ENCODE peak calls at places on chromosomes 6 and 20, in nine cellular contexts. O is testis; X is CD8-positive, alpha-beta memory T cell; K is caudate nucleus; R is A549; H is heart left ventricle; D is CD4-positive, CD25-positive, alpha-beta regulatory T cell; S is tibial artery; L is right cardiac atrium. G is an unnamed sample.

GRCh38 chr6:126063512-126064146 is 77.3 kb downstream of the TRMT11 start:
- DNase-seq in S (no peak), D (no peak), X (no peak), R (no peak), K (no peak), H (no peak), O (no peak), L (no peak), G (no peak)

GRCh38 chr6:166615059-166615770 is 11.8 kb downstream of the RPS6KA2 start:
- DNase-seq in X (no peak), S (peak), K (no peak), D (no peak), R (no peak), O (peak), H (peak), L (peak), G (no peak)

GRCh38 chr6:35124356-35124755 is 16.8 kb downstream of the TCP11 start:
- DNase-seq in X (no peak), R (no peak), H (no peak), O (no peak), D (no peak), L (no peak), S (no peak), K (no peak), G (no peak)

GRCh38 chr20:36666181-36666740 is 20.3 kb upstream of the SLA2 start:
- DNase-seq in D (peak), X (no peak), O (no peak), L (no peak), K (no peak), R (no peak), H (no peak), S (no peak), G (no peak)

GRCh38 chr20:18191336-18191735 is 53.7 kb downstream of the KAT14 start:
- DNase-seq in R (no peak), L (no peak), K (no peak), D (no peak), X (no peak), S (no peak), O (no peak), H (no peak), G (no peak)

GRCh38 chr6:20605581-20605980 is 71.3 kb downstream of the CDKAL1 start:
- DNase-seq in L (no peak), K (no peak), X (no peak), R (no peak), S (no peak), H (no peak), O (no peak), D (no peak), G (peak)

GRCh38 chr6:155660243-155660977 is 204.8 kb upstream of the NOX3 start:
- DNase-seq in K (no peak), O (no peak), L (no peak), X (no peak), D (no peak), R (no peak), H (no peak), S (no peak), G (no peak)

GRCh38 chr6:107496892-107497684 is 7.2 kb downstream of the SOBP start:
- DNase-seq in X (no peak), H (no peak), R (no peak), K (no peak), S (no peak), L (no peak), D (no peak), O (no peak), G (no peak)

GRCh38 chr20:47428851-47429336 is 72.4 kb upstream of the ZMYND8 start:
- DNase-seq in D (no peak), O (no peak), X (no peak), H (no peak), L (no peak), R (no peak), K (no peak), S (no peak), G (no peak)

GRCh38 chr6:116405147-116405546 is 34.4 kb downstream of the DSE start:
- DNase-seq in S (no peak), O (peak), D (no peak), L (no peak), K (no peak), X (no peak), H (no peak), R (no peak), G (no peak)

GRCh38 chr20:63056236-63057132 is 49.7 kb upstream of the BHLHE23 start:
- DNase-seq in X (peak), S (peak), R (no peak), K (no peak), O (no peak), D (peak), L (peak), H (peak), G (peak)

GRCh38 chr6:138550346-138550767 is 51.1 kb upstream of the NHSL1 start:
- DNase-seq in S (no peak), R (no peak), K (no peak), O (no peak), H (peak), D (no peak), L (peak), X (no peak), G (no peak)

GRCh38 chr6:112286010-112286409 is 31.6 kb upstream of the LAMA4 start:
- DNase-seq in L (no peak), X (peak), H (no peak), R (no peak), S (no peak), D (peak), K (no peak), O (no peak), G (no peak)

GRCh38 chr6:155645328-155645727 is 189.7 kb upstream of the NOX3 start:
- DNase-seq in S (no peak), R (no peak), O (no peak), L (no peak), K (no peak), X (no peak), H (no peak), D (no peak), G (no peak)

GRCh38 chr6:129032602-129033001 is 149.7 kb downstream of the LAMA2 start:
- DNase-seq in H (no peak), K (no peak), S (no peak), X (no peak), D (no peak), O (no peak), R (no peak), L (no peak), G (no peak)

GRCh38 chr6:167485186-167485978 is 160.5 kb downstream of the TTLL2 start:
- DNase-seq in R (peak), X (no peak), S (no peak), K (no peak), L (no peak), H (no peak), D (peak), O (peak), G (peak)

GRCh38 chr6:35476004-35476403 is 7.8 kb downstream of the RPL10A start:
- DNase-seq in S (no peak), D (no peak), L (no peak), O (no peak), H (no peak), K (no peak), X (no peak), R (no peak), G (no peak)

GRCh38 chr6:11096109-11096508 is 2.5 kb downstream of the SMIM13 start:
- DNase-seq in S (no peak), K (no peak), L (no peak), O (no peak), R (peak), H (no peak), X (no peak), D (peak), G (peak)

GRCh38 chr6:11806561-11807317 is 28.1 kb upstream of the ADTRP start:
- DNase-seq in L (no peak), O (no peak), X (no peak), S (no peak), K (no peak), R (no peak), D (peak), H (no peak), G (no peak)

GRCh38 chr6:158015188-158015506 is 33.5 kb downstream of the SYNJ2 start:
- DNase-seq in K (no peak), O (no peak), S (peak), L (no peak), X (no peak), R (no peak), H (no peak), D (no peak), G (no peak)

GRCh38 chr20:51220293-51220706 is 197.4 kb upstream of the KCNG1 start:
- DNase-seq in H (peak), O (peak), L (peak), D (peak), K (no peak), S (no peak), X (peak), R (peak), G (peak)

GRCh38 chr6:90442366-90442765 is 144.5 kb downstream of the MAP3K7 start:
- DNase-seq in K (no peak), O (no peak), D (no peak), S (no peak), L (no peak), X (no peak), H (no peak), R (no peak), G (no peak)

GRCh38 chr20:16802652-16802935 is 54.4 kb downstream of the OTOR start:
- DNase-seq in O (no peak), R (no peak), L (no peak), X (no peak), S (no peak), H (no peak), K (no peak), D (no peak), G (no peak)

GRCh38 chr6:50714487-50715379 is 1.4 kb downstream of the TFAP2D start:
- DNase-seq in H (no peak), K (no peak), S (no peak), D (no peak), X (no peak), O (no peak), R (no peak), L (no peak), G (no peak)

GRCh38 chr6:170210651-170211403 is 80.1 kb downstream of the DLL1 start:
- DNase-seq in X (peak), L (no peak), D (no peak), O (no peak), H (no peak), R (no peak), S (no peak), K (no peak), G (no peak)

GRCh38 chr20:1336699-1337387 is 7.9 kb upstream of the SDCBP2 start:
- DNase-seq in K (no peak), D (peak), O (no peak), L (peak), R (no peak), H (peak), S (peak), X (no peak), G (peak)

GRCh38 chr6:97059473-97059872 is 134.9 kb downstream of the KLHL32 start:
- DNase-seq in D (peak), X (no peak), R (peak), S (no peak), L (no peak), H (no peak), K (no peak), O (no peak), G (no peak)

GRCh38 chr20:31710423-31711250 is 12.0 kb downstream of the BCL2L1 start:
- DNase-seq in X (no peak), O (no peak), D (no peak), H (peak), L (no peak), S (no peak), K (no peak), R (no peak), G (peak)

GRCh38 chr6:111857674-111858337 is 15.4 kb downstream of the FYN start:
- DNase-seq in H (no peak), K (no peak), R (no peak), X (no peak), O (no peak), D (no peak), L (no peak), S (no peak), G (no peak)

GRCh38 chr6:30857537-30857936 is 26.8 kb upstream of the DDR1 start:
- DNase-seq in H (no peak), X (no peak), O (no peak), D (no peak), R (no peak), K (no peak), L (no peak), S (no peak), G (peak)

GRCh38 chr20:51930775-51931174 is 128.5 kb upstream of the SALL4 start:
- DNase-seq in O (no peak), S (no peak), H (peak), K (no peak), R (no peak), L (peak), X (no peak), D (no peak), G (no peak)

GRCh38 chr6:36114798-36115408 is 15.4 kb upstream of the MAPK13 start:
- DNase-seq in R (no peak), L (no peak), X (no peak), O (no peak), S (no peak), D (peak), K (no peak), H (no peak), G (no peak)

GRCh38 chr6:93786474-93787330 is 367.3 kb upstream of the EPHA7 start:
- DNase-seq in D (no peak), K (no peak), L (no peak), O (no peak), X (no peak), S (no peak), H (no peak), R (no peak), G (no peak)

GRCh38 chr20:50655325-50655880 is 35.9 kb downstream of the RIPOR3 start:
- DNase-seq in K (no peak), L (peak), O (peak), D (no peak), X (no peak), S (peak), R (no peak), H (peak), G (peak)

GRCh38 chr20:33076662-33077398 is 2.6 kb upstream of the BPIFB4 start:
- DNase-seq in H (no peak), S (no peak), L (no peak), O (no peak), D (no peak), K (no peak), X (no peak), R (peak), G (no peak)

GRCh38 chr6:44080561-44081521 is 46.4 kb downstream of the MRPL14 start:
- DNase-seq in O (no peak), K (no peak), S (no peak), X (no peak), L (no peak), H (no peak), R (no peak), D (no peak), G (no peak)

GRCh38 chr6:44078795-44079671 is 48.2 kb downstream of the MRPL14 start:
- DNase-seq in S (peak), L (no peak), O (peak), X (peak), R (peak), K (no peak), D (peak), H (peak), G (peak)

GRCh38 chr6:44081753-44082152 is 45.5 kb downstream of the MRPL14 start:
- DNase-seq in R (no peak), H (no peak), S (no peak), L (no peak), K (no peak), O (no peak), X (no peak), D (no peak), G (no peak)

GRCh38 chr6:44078219-44078794 is 48.9 kb downstream of the MRPL14 start:
- DNase-seq in H (peak), X (no peak), S (no peak), D (no peak), O (no peak), L (no peak), R (no peak), K (no peak), G (no peak)

GRCh38 chr6:44079672-44080071 is 47.6 kb downstream of the MRPL14 start:
- DNase-seq in S (no peak), R (no peak), H (no peak), X (no peak), K (no peak), D (no peak), L (no peak), O (no peak), G (no peak)
- H3K27ac ChIP-seq in S (no peak), R (no peak), H (no peak), X (no peak), K (no peak), D (no peak), L (no peak), O (no peak), G (no peak)

GRCh38 chr20:48827880-48828733 is at the start of gene PREX1:
- DNase-seq in X (peak), R (peak), H (peak), D (peak), O (peak), L (peak), S (peak), K (peak), G (peak)
- H3K27ac ChIP-seq in X (peak), R (peak), H (peak), D (peak), O (peak), L (peak), S (peak), K (peak), G (peak)

GRCh38 chr6:33081098-33081824 is 5.5 kb downstream of the HLA-DPB1 start:
- DNase-seq in R (no peak), K (no peak), L (no peak), O (no peak), X (no peak), D (no peak), H (no peak), S (no peak), G (no peak)
- H3K27ac ChIP-seq in R (no peak), K (peak), L (peak), O (peak), X (no peak), D (no peak), H (peak), S (peak), G (peak)

GRCh38 chr6:4364172-4364571 is 228.8 kb upstream of the ECI2 start:
- DNase-seq in L (no peak), H (no peak), X (no peak), S (no peak), R (no peak), K (no peak), O (no peak), D (no peak), G (no peak)
- H3K27ac ChIP-seq in L (no peak), H (no peak), X (no peak), S (no peak), R (no peak), K (no peak), O (no peak), D (no peak), G (no peak)

GRCh38 chr6:42692151-42692911 is 30.1 kb downstream of the PRPH2 start:
- DNase-seq in O (no peak), S (no peak), H (peak), X (no peak), R (no peak), K (no peak), L (peak), D (no peak), G (peak)
- H3K27ac ChIP-seq in O (no peak), S (peak), H (peak), X (no peak), R (no peak), K (no peak), L (peak), D (no peak), G (peak)

DNA sequence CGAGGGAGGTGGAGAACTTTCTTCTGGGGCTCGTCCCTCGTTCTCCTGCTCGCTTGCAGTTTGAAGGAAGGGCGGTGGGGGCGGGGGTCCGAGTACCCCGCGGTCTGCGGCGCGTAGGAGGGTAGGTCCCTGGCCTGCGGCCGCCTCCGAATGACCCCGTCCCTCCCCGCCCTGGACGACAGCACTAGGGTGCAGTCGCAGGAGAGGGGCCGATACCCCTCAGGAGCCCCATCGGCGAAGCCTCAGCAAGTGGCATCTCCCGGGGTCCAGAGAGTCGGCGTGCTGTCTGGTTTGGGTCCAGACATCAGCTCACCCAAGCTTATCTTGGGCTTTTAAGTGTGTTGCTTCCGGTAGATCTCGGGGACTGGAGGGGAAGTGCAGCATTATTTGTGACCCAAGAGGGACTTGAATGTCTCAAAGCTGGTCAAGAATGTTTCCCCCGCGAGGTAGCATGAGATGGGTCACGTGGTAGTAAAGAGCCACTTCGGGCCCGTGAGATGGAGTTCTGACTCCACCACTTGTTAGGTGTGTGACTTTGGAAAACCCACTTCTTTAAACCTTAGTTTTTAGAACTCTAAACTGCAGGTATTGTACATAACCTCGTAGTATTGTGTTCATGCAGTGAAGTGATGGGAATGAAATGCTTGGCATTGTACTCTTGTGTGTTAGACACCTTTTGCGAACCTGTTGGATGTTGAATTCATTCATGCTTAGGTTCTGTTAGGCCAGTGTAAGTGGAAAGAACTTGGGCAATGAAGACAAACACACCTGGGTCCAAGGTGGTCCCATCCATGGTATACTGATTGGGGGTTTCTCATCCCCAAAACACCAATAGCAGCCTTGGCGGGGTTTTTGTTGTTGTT is 916 bp downstream of the ANKRD6 start:
- DNase-seq in X (no peak), S (peak), O (peak), K (no peak), L (peak), D (peak), R (no peak), H (peak), G (peak)
- H3K27ac ChIP-seq in X (peak), S (peak), O (peak), K (no peak), L (no peak), D (peak), R (peak), H (no peak), G (peak)

GRCh38 chr6:43572015-43572414 is 3.8 kb downstream of the XPO5 start:
- DNase-seq in S (no peak), X (no peak), R (no peak), D (no peak), O (no peak), H (no peak), K (no peak), L (no peak), G (no peak)

GRCh38 chr6:43575772-43576551 is at the start of the genes POLH and XPO5:
- DNase-seq in H (peak), D (peak), R (peak), K (peak), O (peak), S (peak), L (peak), X (peak), G (peak)

GRCh38 chr6:43575105-43575771 is 600 bp downstream of the XPO5 start:
- DNase-seq in D (no peak), S (peak), X (no peak), H (peak), O (peak), K (no peak), L (no peak), R (peak), G (peak)

DNA sequence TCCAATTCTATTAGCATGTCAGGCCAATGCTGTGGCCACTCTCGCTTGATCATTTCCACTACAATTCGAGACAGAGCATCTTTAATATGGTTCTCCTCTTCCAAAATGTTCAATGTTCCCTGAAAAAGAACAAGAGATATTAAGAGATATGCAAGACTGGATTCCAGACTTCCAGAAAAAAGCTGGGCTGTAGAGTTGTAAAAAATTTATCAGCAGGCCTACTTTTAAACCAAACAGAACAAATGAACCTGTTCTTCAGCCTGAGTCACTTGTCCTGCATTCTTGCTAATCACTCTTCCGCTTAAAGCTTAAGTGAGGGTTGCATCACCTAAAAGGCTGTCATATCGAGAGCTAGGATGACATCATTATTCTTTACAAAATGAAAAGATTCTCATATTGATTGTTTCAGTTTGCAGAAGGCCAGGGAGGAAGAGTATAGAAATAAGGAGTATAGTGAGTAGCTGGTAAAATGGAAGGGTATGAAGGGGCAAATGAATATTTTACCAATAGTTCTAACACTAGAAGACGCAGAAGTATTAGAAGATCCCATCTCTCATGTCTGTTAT is 4.9 kb downstream of the XPO5 start:
- DNase-seq in H (no peak), S (no peak), R (no peak), K (no peak), L (no peak), X (no peak), D (peak), O (no peak), G (no peak)
- H3K27ac ChIP-seq in H (no peak), S (no peak), R (no peak), K (no peak), L (no peak), X (peak), D (no peak), O (no peak), G (peak)

GRCh38 chr20:24465168-24465567 is 4.3 kb upstream of the SYNDIG1 start:
- DNase-seq in O (no peak), L (peak), X (no peak), R (no peak), H (peak), D (no peak), S (no peak), K (no peak), G (no peak)
- H3K27ac ChIP-seq in O (no peak), L (peak), X (no peak), R (no peak), H (peak), D (no peak), S (peak), K (peak), G (no peak)

G was measured in thyroid gland.